ENCODE peak calls at places on chromosomes 1 and 21, in five cellular contexts. One of them, this sample, is unnamed. For H3K9me3, the result is how much of the 10 kb centered on the place peaks cover.

GRCh38 chr1:65308781-65309316 is 494 bp upstream of the DNAJC6 start:
- DNase-seq in spleen: no peak
- DNase-seq in suprapubic skin: no peak
- DNase-seq in transverse colon: no peak
- DNase-seq in vagina: no peak
- DNase-seq in this sample: no peak

GRCh38 chr1:2193514-2194251 is 889 bp downstream of the FAAP20 start:
- DNase-seq in spleen: peak
- DNase-seq in suprapubic skin: no peak
- DNase-seq in transverse colon: no peak
- DNase-seq in vagina: no peak
- DNase-seq in this sample: no peak

GRCh38 chr21:35349378-35350080 is 300.4 kb upstream of the RUNX1 start:
- DNase-seq in spleen: no peak
- DNase-seq in suprapubic skin: no peak
- DNase-seq in transverse colon: no peak
- DNase-seq in vagina: peak
- DNase-seq in this sample: peak

GRCh38 chr1:15947382-15948090 is 28.4 kb downstream of the ZBTB17 start:
- DNase-seq in spleen: no peak
- DNase-seq in suprapubic skin: no peak
- DNase-seq in transverse colon: no peak
- DNase-seq in vagina: peak
- DNase-seq in this sample: no peak

GRCh38 chr1:92503926-92504750 is 17.4 kb upstream of the GFI1 start:
- DNase-seq in spleen: no peak
- DNase-seq in suprapubic skin: no peak
- DNase-seq in transverse colon: no peak
- DNase-seq in vagina: no peak
- DNase-seq in this sample: no peak

GRCh38 chr1:182069028-182069466 is 7.5 kb upstream of the ZNF648 start:
- DNase-seq in spleen: no peak
- DNase-seq in suprapubic skin: no peak
- DNase-seq in transverse colon: peak
- DNase-seq in vagina: no peak
- DNase-seq in this sample: peak

GRCh38 chr1:159005161-159005560 is 4.5 kb upstream of the IFI16 start:
- DNase-seq in spleen: no peak
- DNase-seq in suprapubic skin: no peak
- DNase-seq in transverse colon: no peak
- DNase-seq in vagina: no peak
- DNase-seq in this sample: no peak

GRCh38 chr1:153565529-153566374 is at the start of gene S100A2:
- DNase-seq in spleen: peak
- DNase-seq in suprapubic skin: no peak
- DNase-seq in transverse colon: peak
- DNase-seq in vagina: peak
- DNase-seq in this sample: peak

GRCh38 chr1:240192851-240193250 is 101.2 kb downstream of the FMN2 start:
- DNase-seq in spleen: no peak
- DNase-seq in suprapubic skin: no peak
- DNase-seq in transverse colon: no peak
- DNase-seq in vagina: no peak
- DNase-seq in this sample: no peak

GRCh38 chr1:89527256-89527655 is 2.6 kb downstream of the LRRC8B start:
- DNase-seq in spleen: no peak
- DNase-seq in suprapubic skin: no peak
- DNase-seq in transverse colon: no peak
- DNase-seq in vagina: no peak
- DNase-seq in this sample: no peak

GRCh38 chr1:47180603-47181094 is 9.2 kb downstream of the PDZK1IP1 start:
- DNase-seq in spleen: peak
- DNase-seq in suprapubic skin: no peak
- DNase-seq in transverse colon: no peak
- DNase-seq in vagina: peak
- DNase-seq in this sample: no peak

GRCh38 chr1:26281091-26281958 is 1.4 kb downstream of the SH3BGRL3 start:
- DNase-seq in spleen: peak
- DNase-seq in suprapubic skin: no peak
- DNase-seq in transverse colon: no peak
- DNase-seq in vagina: no peak
- DNase-seq in this sample: no peak

GRCh38 chr1:237672748-237673147 is 218.0 kb downstream of the ZP4 start:
- DNase-seq in spleen: no peak
- DNase-seq in suprapubic skin: no peak
- DNase-seq in transverse colon: no peak
- DNase-seq in vagina: no peak
- DNase-seq in this sample: no peak

GRCh38 chr1:20058531-20058930 is 11.5 kb upstream of the PLA2G5 start:
- DNase-seq in spleen: no peak
- DNase-seq in suprapubic skin: no peak
- DNase-seq in transverse colon: no peak
- DNase-seq in vagina: no peak
- DNase-seq in this sample: no peak

GRCh38 chr1:106975944-106976343 is 80.5 kb upstream of the PRMT6 start:
- DNase-seq in spleen: no peak
- DNase-seq in suprapubic skin: no peak
- DNase-seq in transverse colon: no peak
- DNase-seq in vagina: no peak
- DNase-seq in this sample: no peak

GRCh38 chr21:36859744-36860501 is 106.5 kb downstream of the HLCS start:
- DNase-seq in spleen: peak
- DNase-seq in suprapubic skin: no peak
- DNase-seq in transverse colon: peak
- DNase-seq in vagina: no peak
- DNase-seq in this sample: no peak

GRCh38 chr21:45064618-45065399 is 9.6 kb upstream of the ADARB1 start:
- DNase-seq in spleen: no peak
- DNase-seq in suprapubic skin: no peak
- DNase-seq in transverse colon: no peak
- DNase-seq in vagina: no peak
- DNase-seq in this sample: no peak

GRCh38 chr1:194280463-194280862 is 1094.0 kb upstream of the B3GALT2 start:
- DNase-seq in spleen: no peak
- DNase-seq in suprapubic skin: no peak
- DNase-seq in transverse colon: no peak
- DNase-seq in vagina: no peak
- DNase-seq in this sample: no peak

GRCh38 chr1:32197837-32198236 is 2.6 kb upstream of the CCDC28B start:
- DNase-seq in spleen: no peak
- DNase-seq in suprapubic skin: no peak
- DNase-seq in transverse colon: no peak
- DNase-seq in vagina: no peak
- DNase-seq in this sample: no peak

GRCh38 chr1:223792046-223792445 is 53.7 kb downstream of the TP53BP2 start:
- DNase-seq in spleen: no peak
- DNase-seq in suprapubic skin: no peak
- DNase-seq in transverse colon: no peak
- DNase-seq in vagina: no peak
- DNase-seq in this sample: no peak

GRCh38 chr1:24875976-24876609 is 54.0 kb downstream of the RUNX3 start:
- DNase-seq in spleen: no peak
- DNase-seq in suprapubic skin: peak
- DNase-seq in transverse colon: no peak
- DNase-seq in vagina: no peak
- DNase-seq in this sample: no peak

GRCh38 chr1:198316681-198317080 is 159.9 kb downstream of the NEK7 start:
- DNase-seq in spleen: no peak
- DNase-seq in suprapubic skin: no peak
- DNase-seq in transverse colon: no peak
- DNase-seq in vagina: no peak
- DNase-seq in this sample: no peak

GRCh38 chr1:221994274-221994698 is 252.4 kb upstream of the DUSP10 start:
- DNase-seq in spleen: no peak
- DNase-seq in suprapubic skin: no peak
- DNase-seq in transverse colon: no peak
- DNase-seq in vagina: no peak
- DNase-seq in this sample: no peak

GRCh38 chr1:115531806-115532359 is 109.9 kb upstream of the VANGL1 start:
- DNase-seq in spleen: no peak
- DNase-seq in suprapubic skin: no peak
- DNase-seq in transverse colon: no peak
- DNase-seq in vagina: no peak
- DNase-seq in this sample: no peak

GRCh38 chr1:171788696-171789095 is 7.2 kb downstream of the METTL13 start:
- DNase-seq in spleen: no peak
- DNase-seq in suprapubic skin: no peak
- DNase-seq in transverse colon: no peak
- DNase-seq in vagina: peak
- DNase-seq in this sample: no peak

GRCh38 chr1:43747736-43748135 is 40.4 kb downstream of the ST3GAL3 start:
- DNase-seq in spleen: no peak
- DNase-seq in suprapubic skin: no peak
- DNase-seq in transverse colon: no peak
- DNase-seq in vagina: no peak
- DNase-seq in this sample: no peak

GRCh38 chr1:38991638-38992449 is 768 bp downstream of the AKIRIN1 start:
- DNase-seq in spleen: peak
- DNase-seq in suprapubic skin: no peak
- DNase-seq in transverse colon: peak
- DNase-seq in vagina: no peak
- DNase-seq in this sample: peak

GRCh38 chr1:166978795-166979194 is 3.5 kb upstream of the ILDR2 start:
- DNase-seq in spleen: no peak
- DNase-seq in suprapubic skin: no peak
- DNase-seq in transverse colon: no peak
- DNase-seq in vagina: no peak
- DNase-seq in this sample: no peak

GRCh38 chr1:43580039-43580438 is 49.4 kb downstream of the PTPRF start:
- DNase-seq in spleen: no peak
- DNase-seq in suprapubic skin: no peak
- DNase-seq in transverse colon: no peak
- DNase-seq in vagina: no peak
- DNase-seq in this sample: no peak

GRCh38 chr1:112358798-112359408 is 37.1 kb upstream of the CTTNBP2NL start:
- DNase-seq in spleen: peak
- DNase-seq in suprapubic skin: peak
- DNase-seq in transverse colon: peak
- DNase-seq in vagina: no peak
- DNase-seq in this sample: peak

GRCh38 chr1:175192630-175193338 is at the start of gene KIAA0040:
- DNase-seq in spleen: peak
- DNase-seq in suprapubic skin: peak
- DNase-seq in transverse colon: peak
- DNase-seq in vagina: no peak
- DNase-seq in this sample: peak

GRCh38 chr1:244969355-244970235 is 105.3 kb upstream of the HNRNPU start:
- DNase-seq in spleen: peak
- DNase-seq in suprapubic skin: peak
- DNase-seq in transverse colon: peak
- DNase-seq in vagina: peak
- DNase-seq in this sample: peak
- TF ChIP-seq POLR2A in spleen: no peak
- TF ChIP-seq POLR2A in suprapubic skin: peak
- TF ChIP-seq POLR2A in transverse colon: peak
- TF ChIP-seq POLR2A in vagina: no peak
- TF ChIP-seq POLR2A in this sample: peak

GRCh38 chr1:228176461-228177182 is 11.0 kb downstream of the IBA57 start:
- DNase-seq in spleen: peak
- DNase-seq in suprapubic skin: no peak
- DNase-seq in transverse colon: no peak
- DNase-seq in vagina: no peak
- DNase-seq in this sample: no peak
- TF ChIP-seq POLR2AphosphoS5 in spleen: peak
- TF ChIP-seq POLR2AphosphoS5 in suprapubic skin: no peak
- TF ChIP-seq POLR2AphosphoS5 in transverse colon: no peak
- TF ChIP-seq POLR2AphosphoS5 in vagina: no peak
- TF ChIP-seq POLR2AphosphoS5 in this sample: no peak

DNA sequence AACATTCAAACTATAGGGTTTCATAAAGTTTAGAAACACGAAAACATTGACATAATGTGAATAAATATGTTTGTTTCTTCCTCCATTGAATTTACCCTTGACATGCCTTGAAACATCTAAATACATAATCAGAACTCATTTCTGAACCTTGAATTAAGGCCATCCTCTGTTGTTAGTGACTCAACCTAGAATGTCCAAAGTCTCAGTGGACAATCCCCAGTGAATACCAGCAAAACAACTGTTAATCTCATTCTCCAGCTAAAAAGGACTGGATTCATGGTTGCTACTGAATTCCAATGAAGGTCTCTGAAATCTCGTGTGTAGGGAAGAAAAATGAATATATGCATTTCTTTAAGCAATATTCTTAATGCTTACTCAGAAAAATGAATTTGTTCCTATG is at the start of gene OR2L2:
- DNase-seq in spleen: no peak
- DNase-seq in suprapubic skin: no peak
- DNase-seq in transverse colon: no peak
- DNase-seq in vagina: no peak
- DNase-seq in this sample: no peak
- H3K9me3 ChIP-seq in spleen: under half
- H3K9me3 ChIP-seq in suprapubic skin: under half
- H3K9me3 ChIP-seq in transverse colon: under half
- H3K9me3 ChIP-seq in vagina: under half
- H3K9me3 ChIP-seq in this sample: under half

GRCh38 chr1:41417335-41417682 is 56.1 kb downstream of the FOXO6 start:
- DNase-seq in spleen: no peak
- DNase-seq in suprapubic skin: no peak
- DNase-seq in transverse colon: no peak
- DNase-seq in vagina: no peak
- DNase-seq in this sample: no peak

GRCh38 chr1:41420351-41420750 is 59.1 kb downstream of the FOXO6 start:
- DNase-seq in spleen: peak
- DNase-seq in suprapubic skin: no peak
- DNase-seq in transverse colon: no peak
- DNase-seq in vagina: no peak
- DNase-seq in this sample: no peak

GRCh38 chr1:41417746-41418145 is 56.5 kb downstream of the FOXO6 start:
- DNase-seq in spleen: no peak
- DNase-seq in suprapubic skin: no peak
- DNase-seq in transverse colon: no peak
- DNase-seq in vagina: no peak
- DNase-seq in this sample: no peak

GRCh38 chr1:41419584-41420295 is 58.5 kb downstream of the FOXO6 start:
- DNase-seq in spleen: peak
- DNase-seq in suprapubic skin: no peak
- DNase-seq in transverse colon: no peak
- DNase-seq in vagina: no peak
- DNase-seq in this sample: peak

DNA sequence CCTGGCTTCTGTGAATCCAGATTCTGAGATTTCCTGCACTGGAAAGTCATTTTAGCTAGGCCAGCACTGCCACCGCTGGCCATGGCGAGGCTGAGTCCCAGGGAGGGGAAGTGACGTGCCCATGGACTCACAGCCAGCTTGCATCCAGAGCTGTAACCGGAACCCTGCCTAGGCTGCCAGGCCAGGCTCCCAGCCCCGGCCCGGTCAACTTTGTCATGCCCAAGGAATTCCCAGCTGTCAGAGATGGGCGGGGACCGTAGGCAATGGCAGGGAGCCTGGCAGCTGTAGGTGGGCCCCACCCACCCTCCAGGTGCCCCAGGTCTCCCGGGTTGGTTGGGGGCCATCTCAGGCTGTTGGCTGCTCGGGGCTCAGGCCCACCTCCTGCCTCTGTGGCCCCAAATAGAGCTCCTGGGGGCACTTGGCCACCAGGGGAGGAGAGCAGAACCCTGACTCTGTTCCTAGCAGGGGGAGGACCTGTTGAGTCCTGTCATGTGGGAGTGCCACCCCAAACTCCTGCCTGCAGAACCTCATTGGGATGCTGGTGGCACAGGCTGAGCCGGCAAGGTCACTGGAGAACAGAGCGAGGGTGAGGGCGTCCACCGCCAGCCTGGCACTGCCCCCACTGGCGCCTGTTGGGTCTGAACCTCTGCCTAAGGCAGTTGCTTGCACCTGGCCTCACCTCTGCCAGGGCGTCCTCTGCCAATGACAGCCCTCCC is 57.8 kb downstream of the FOXO6 start:
- DNase-seq in spleen: peak
- DNase-seq in suprapubic skin: peak
- DNase-seq in transverse colon: peak
- DNase-seq in vagina: peak
- DNase-seq in this sample: peak
- TF ChIP-seq POLR2A in spleen: no peak
- TF ChIP-seq POLR2A in suprapubic skin: no peak
- TF ChIP-seq POLR2A in transverse colon: no peak
- TF ChIP-seq POLR2A in vagina: no peak
- TF ChIP-seq POLR2A in this sample: no peak

This sample was measured in prostate gland.